ENCODE peak calls at places on chromosomes 5 and 9, in four cellular contexts. One of them, this sample, is unnamed.

GRCh38 chr5:8908055-8908683 is 637.7 kb downstream of the SEMA5A start:
- DNase-seq in H9: peak; percentile 72
- DNase-seq in IMR-90: peak; percentile 43
- DNase-seq in neuronal stem cell: peak; percentile 27
- DNase-seq in this sample: peak; percentile 60

GRCh38 chr5:54159153-54159836 is 151.1 kb downstream of the ARL15 start:
- DNase-seq in IMR-90: peak; percentile 69
- DNase-seq in H9: no peak
- DNase-seq in neuronal stem cell: no peak
- DNase-seq in this sample: peak; percentile 47

GRCh38 chr5:125058185-125058826 is 311.9 kb upstream of the ZNF608 start:
- DNase-seq in H9: no peak
- DNase-seq in IMR-90: peak; percentile 69
- DNase-seq in neuronal stem cell: no peak
- DNase-seq in this sample: peak; percentile 56

GRCh38 chr5:59193616-59194319 is 610.9 kb downstream of the RAB3C start:
- DNase-seq in neuronal stem cell: no peak
- DNase-seq in IMR-90: peak; percentile 94
- DNase-seq in H9: no peak
- DNase-seq in this sample: peak; percentile 98

GRCh38 chr5:158943057-158943456 is 156.7 kb downstream of the EBF1 start:
- DNase-seq in H9: no peak
- DNase-seq in IMR-90: peak; percentile 91
- DNase-seq in neuronal stem cell: no peak
- DNase-seq in this sample: peak; percentile 93

GRCh38 chr9:4117835-4118610 is 181.8 kb downstream of the GLIS3 start:
- DNase-seq in H9: peak; percentile 68
- DNase-seq in neuronal stem cell: no peak
- DNase-seq in IMR-90: no peak
- DNase-seq in this sample: no peak

GRCh38 chr5:176629853-176630680 is at the start of the genes EIF4E1B and SNCB:
- DNase-seq in IMR-90: no peak
- DNase-seq in H9: peak; percentile 71
- DNase-seq in neuronal stem cell: peak; percentile 60
- DNase-seq in this sample: peak; percentile 58

GRCh38 chr5:56545016-56545415 is 270.3 kb upstream of the MAP3K1 start:
- DNase-seq in IMR-90: peak; percentile 69
- DNase-seq in H9: no peak
- DNase-seq in neuronal stem cell: no peak
- DNase-seq in this sample: peak; percentile 29

GRCh38 chr5:163190762-163191161 is 246.6 kb upstream of the CCNG1 start:
- DNase-seq in neuronal stem cell: no peak
- DNase-seq in H9: no peak
- DNase-seq in IMR-90: no peak
- DNase-seq in this sample: no peak
- H3K27ac ChIP-seq in neuronal stem cell: no peak overlapping the region
- H3K27ac ChIP-seq in H9: no peak overlapping the region
- H3K27ac ChIP-seq in IMR-90: no peak overlapping the region
- H3K27ac ChIP-seq in this sample: no peak overlapping the region

GRCh38 chr9:89464991-89465390 is 32.9 kb downstream of the SEMA4D start:
- DNase-seq in neuronal stem cell: no peak
- DNase-seq in H9: no peak
- DNase-seq in IMR-90: no peak
- DNase-seq in this sample: no peak
- H3K23ac ChIP-seq in neuronal stem cell: no peak overlapping the region
- H3K23ac ChIP-seq in H9: no peak overlapping the region
- H3K23ac ChIP-seq in IMR-90: no peak overlapping the region
- H3K23ac ChIP-seq in this sample: no peak overlapping the region

GRCh38 chr5:181189363-181189961 is 15.5 kb downstream of the TRIM7 start:
- DNase-seq in H9: no peak
- DNase-seq in IMR-90: peak; percentile 30
- DNase-seq in neuronal stem cell: no peak
- DNase-seq in this sample: peak; percentile 71

GRCh38 chr5:181186902-181187499 is 18.0 kb downstream of the TRIM7 start:
- DNase-seq in IMR-90: no peak
- DNase-seq in neuronal stem cell: no peak
- DNase-seq in H9: no peak
- DNase-seq in this sample: no peak

GRCh38 chr5:181187500-181188213 is 17.3 kb downstream of the TRIM7 start:
- DNase-seq in IMR-90: peak; percentile 80
- DNase-seq in neuronal stem cell: peak; percentile 84
- DNase-seq in H9: peak; percentile 87
- DNase-seq in this sample: peak; percentile 91

GRCh38 chr5:181189962-181190710 is 14.9 kb downstream of the TRIM7 start:
- DNase-seq in neuronal stem cell: no peak
- DNase-seq in H9: no peak
- DNase-seq in IMR-90: no peak
- DNase-seq in this sample: peak; percentile 31

GRCh38 chr5:181188700-181189362 is 16.2 kb downstream of the TRIM7 start:
- DNase-seq in H9: peak; percentile 82
- DNase-seq in IMR-90: peak; percentile 66
- DNase-seq in neuronal stem cell: peak; percentile 90
- DNase-seq in this sample: peak; percentile 87
- H3K14ac ChIP-seq in H9: no peak overlapping the region
- H3K14ac ChIP-seq in IMR-90: peak overlapping the region; percentile 90
- H3K14ac ChIP-seq in neuronal stem cell: no peak overlapping the region
- H3K14ac ChIP-seq in this sample: no peak overlapping the region

DNA sequence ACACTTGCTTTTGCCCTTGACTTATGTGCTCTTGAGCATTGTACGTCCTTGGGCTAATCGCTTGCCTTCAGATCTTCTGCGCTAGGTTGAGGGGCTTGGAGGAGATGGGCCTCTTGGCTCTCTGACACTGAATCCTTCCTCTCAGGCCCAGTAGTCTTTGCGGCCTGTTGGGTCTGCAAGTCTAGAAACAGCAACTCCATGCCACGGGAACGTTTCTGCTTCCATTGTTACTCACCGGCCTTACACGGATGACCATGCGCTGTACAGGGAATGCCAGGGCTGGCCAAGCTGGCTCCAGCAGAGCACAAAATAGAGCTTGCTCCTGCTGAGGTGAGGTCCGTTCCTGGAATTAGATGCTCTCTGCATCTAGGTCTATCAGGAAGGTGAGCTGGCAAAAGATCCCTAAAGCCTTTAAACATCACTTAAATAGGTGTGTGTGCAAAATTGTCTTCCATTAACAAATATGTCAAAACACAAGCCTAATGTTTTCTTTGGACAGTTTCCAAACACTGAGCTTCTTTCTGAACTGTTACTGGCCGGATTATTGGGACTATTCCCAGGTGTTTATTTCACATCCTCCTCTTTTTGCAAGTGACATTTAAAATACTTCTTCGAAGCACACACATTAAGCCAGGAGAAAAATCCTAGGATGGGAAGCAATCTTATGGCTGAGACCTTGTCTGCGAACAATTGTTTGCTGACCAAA is 29.7 kb downstream of the DAPK1 start:
- DNase-seq in H9: no peak
- DNase-seq in neuronal stem cell: no peak
- DNase-seq in IMR-90: no peak
- DNase-seq in this sample: no peak
- H3K27ac ChIP-seq in H9: no peak overlapping the region
- H3K27ac ChIP-seq in neuronal stem cell: no peak overlapping the region
- H3K27ac ChIP-seq in IMR-90: no peak overlapping the region
- H3K27ac ChIP-seq in this sample: no peak overlapping the region

DNA sequence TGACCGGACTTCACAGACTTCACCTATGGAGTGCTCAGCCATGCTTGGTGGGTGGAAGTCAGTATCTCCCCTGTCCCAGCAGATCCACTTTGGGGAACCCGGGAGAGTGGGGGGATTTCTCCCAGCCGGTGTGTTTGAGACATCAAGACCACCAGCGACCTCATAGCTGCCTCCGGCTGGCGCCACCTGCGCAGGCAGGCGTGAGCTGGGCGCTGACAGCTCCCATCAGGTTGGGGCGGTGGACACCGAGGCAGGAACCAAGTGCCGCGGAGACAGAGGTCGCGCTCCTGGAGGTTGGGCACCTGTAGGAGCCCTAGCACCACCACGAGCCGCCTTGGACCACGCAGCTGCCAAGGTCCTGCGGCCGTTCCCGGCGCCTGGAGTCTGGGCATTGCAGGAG is 124.0 kb upstream of the LARP1 start:
- DNase-seq in H9: no peak
- DNase-seq in IMR-90: no peak
- DNase-seq in neuronal stem cell: no peak
- DNase-seq in this sample: no peak
- H3K23ac ChIP-seq in H9: no peak overlapping the region
- H3K23ac ChIP-seq in IMR-90: no peak overlapping the region
- H3K23ac ChIP-seq in neuronal stem cell: no peak overlapping the region
- H3K23ac ChIP-seq in this sample: no peak overlapping the region

DNA sequence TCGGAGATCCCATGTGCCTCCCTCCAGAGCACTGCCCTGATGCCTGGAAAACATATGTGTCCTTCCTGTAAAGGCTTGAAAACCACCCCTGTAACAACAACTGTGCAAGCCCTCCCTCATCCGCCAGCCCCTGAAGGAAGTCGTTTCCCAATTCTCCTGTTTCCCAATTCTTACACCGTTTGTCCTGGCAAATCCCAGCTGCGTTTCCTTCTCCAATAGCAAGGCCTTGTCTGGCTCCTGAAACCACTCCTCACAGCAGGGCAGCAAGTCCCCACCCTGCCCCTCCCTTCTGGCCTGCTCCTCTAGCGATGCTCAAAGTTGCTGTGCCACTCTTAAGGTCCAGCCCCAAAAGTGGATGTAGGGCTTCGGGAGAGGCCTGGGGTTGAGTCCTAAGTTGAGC is 52.2 kb downstream of the SLC36A1 start:
- DNase-seq in H9: no peak
- DNase-seq in neuronal stem cell: no peak
- DNase-seq in IMR-90: no peak
- DNase-seq in this sample: no peak
- H3K14ac ChIP-seq in H9: no peak overlapping the region
- H3K14ac ChIP-seq in neuronal stem cell: no peak overlapping the region
- H3K14ac ChIP-seq in IMR-90: no peak overlapping the region
- H3K14ac ChIP-seq in this sample: no peak overlapping the region

DNA sequence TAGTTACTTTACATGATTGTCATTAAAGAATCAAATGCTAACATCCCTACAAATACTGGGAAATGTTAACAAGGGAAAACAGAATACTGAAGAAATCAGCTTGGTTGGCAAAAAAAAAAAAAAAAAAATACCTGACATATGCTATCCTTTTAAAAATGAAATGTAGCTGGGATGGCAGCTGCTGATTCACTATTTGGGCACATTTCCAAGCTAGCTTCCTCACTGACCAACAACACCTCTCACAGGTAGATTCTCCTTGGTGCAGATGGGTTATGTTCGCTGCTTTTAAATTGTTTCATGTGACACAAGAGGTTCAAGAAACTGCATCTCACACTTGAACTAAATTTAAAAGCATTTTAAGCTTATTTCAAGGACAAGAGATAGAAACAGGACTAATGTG is 6.1 kb upstream of the PRUNE2 start:
- DNase-seq in H9: no peak
- DNase-seq in neuronal stem cell: no peak
- DNase-seq in IMR-90: no peak
- DNase-seq in this sample: no peak
- H3K27ac ChIP-seq in H9: no peak overlapping the region
- H3K27ac ChIP-seq in neuronal stem cell: no peak overlapping the region
- H3K27ac ChIP-seq in IMR-90: no peak overlapping the region
- H3K27ac ChIP-seq in this sample: no peak overlapping the region

DNA sequence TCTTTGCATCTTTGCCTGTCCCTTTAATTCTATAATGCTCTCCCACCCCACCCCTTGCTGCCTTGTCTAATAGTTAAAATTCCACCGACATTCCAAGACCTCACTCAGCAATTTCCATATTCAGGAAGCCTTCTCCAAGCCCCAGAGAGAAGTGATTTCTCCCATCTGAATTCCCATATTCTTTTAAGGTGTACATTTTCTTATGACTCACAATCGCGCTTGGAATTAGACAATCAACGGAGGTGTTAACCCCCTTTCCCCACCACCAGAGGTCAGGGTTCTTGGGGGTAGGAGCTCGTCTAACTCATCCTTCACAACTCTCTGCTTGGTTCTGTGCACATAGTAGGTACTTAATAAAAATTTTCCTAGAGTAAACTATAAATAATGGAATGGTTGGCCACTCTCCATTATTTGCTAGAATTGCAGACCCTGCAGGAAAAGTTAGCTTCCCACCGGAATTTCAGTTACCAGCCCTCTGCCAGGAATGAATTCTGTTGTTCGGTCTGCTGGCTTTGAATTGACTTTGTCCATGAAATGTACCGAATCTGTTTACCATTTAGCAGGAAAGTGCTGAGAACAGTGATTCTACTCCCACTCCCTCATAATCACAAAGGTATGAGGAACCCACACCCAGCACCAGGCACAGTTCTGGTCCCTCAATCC is 5.0 kb downstream of the KCNIP1 start:
- DNase-seq in H9: no peak
- DNase-seq in neuronal stem cell: no peak
- DNase-seq in IMR-90: no peak
- DNase-seq in this sample: no peak
- H3K23ac ChIP-seq in H9: no peak overlapping the region
- H3K23ac ChIP-seq in neuronal stem cell: no peak overlapping the region
- H3K23ac ChIP-seq in IMR-90: no peak overlapping the region
- H3K23ac ChIP-seq in this sample: no peak overlapping the region

DNA sequence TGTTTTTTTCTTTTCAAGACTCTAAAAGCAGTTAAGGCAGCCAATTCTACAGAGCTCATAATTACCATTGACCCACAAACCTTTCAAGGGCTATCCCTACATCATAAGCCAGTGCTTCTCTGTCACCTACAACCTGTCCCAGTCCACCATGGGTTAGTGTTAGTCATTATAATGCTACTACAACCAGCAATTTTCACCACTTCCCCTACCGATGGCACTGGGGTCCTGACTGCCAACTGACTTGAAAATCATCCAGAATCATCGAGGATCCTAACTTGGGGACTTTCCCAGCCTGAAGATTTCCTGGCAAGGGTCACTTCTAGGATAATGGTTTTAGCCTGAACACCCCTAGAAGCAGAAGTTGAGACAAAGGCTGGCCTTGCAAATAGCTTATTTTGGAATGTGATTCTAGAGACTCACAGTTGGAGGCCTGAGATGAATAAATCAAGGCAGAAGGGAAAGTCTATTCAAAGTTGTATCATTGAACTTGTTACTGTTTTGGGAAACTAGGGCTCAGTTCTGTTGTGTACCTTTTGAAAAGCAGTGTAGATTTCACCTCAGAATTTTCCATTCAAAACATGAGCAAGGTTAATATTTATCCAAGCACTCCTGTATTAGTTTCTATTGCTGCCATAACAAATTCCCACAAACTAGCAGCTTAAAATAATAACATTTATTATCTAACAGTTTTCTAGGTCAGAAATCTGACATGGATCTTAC is 633.0 kb downstream of the LRRC70 start:
- DNase-seq in neuronal stem cell: no peak
- DNase-seq in IMR-90: no peak
- DNase-seq in H9: no peak
- DNase-seq in this sample: no peak
- H3K14ac ChIP-seq in neuronal stem cell: no peak overlapping the region
- H3K14ac ChIP-seq in IMR-90: no peak overlapping the region
- H3K14ac ChIP-seq in H9: no peak overlapping the region
- H3K14ac ChIP-seq in this sample: no peak overlapping the region